ENCODE peak calls at places on chromosome 10, in six cellular contexts. One of them, this sample, is unnamed.

GRCh38 chr10:96370575-96371157 is 11.9 kb upstream of the OPALIN start:
- DNase-seq in AG20443: peak
- DNase-seq in astrocyte of the spinal cord: peak
- DNase-seq in T-cell: no peak
- DNase-seq in T-helper 9 cell: peak
- DNase-seq in WTC11: peak
- DNase-seq in this sample: peak

GRCh38 chr10:74963549-74963948 is 137.1 kb downstream of the KAT6B start:
- DNase-seq in AG20443: no peak
- DNase-seq in astrocyte of the spinal cord: peak
- DNase-seq in T-cell: no peak
- DNase-seq in T-helper 9 cell: no peak
- DNase-seq in WTC11: no peak
- DNase-seq in this sample: no peak

GRCh38 chr10:132421377-132422168 is 24.6 kb downstream of the PWWP2B start:
- DNase-seq in AG20443: peak
- DNase-seq in astrocyte of the spinal cord: no peak
- DNase-seq in T-cell: no peak
- DNase-seq in T-helper 9 cell: no peak
- DNase-seq in WTC11: no peak
- DNase-seq in this sample: no peak

GRCh38 chr10:125123363-125124113 is 36.8 kb downstream of the CTBP2 start:
- DNase-seq in AG20443: peak
- DNase-seq in astrocyte of the spinal cord: peak
- DNase-seq in T-cell: no peak
- DNase-seq in T-helper 9 cell: no peak
- DNase-seq in WTC11: no peak
- DNase-seq in this sample: no peak

GRCh38 chr10:6694447-6695155 is 114.5 kb upstream of the PRKCQ start:
- DNase-seq in AG20443: no peak
- DNase-seq in astrocyte of the spinal cord: peak
- DNase-seq in T-cell: no peak
- DNase-seq in T-helper 9 cell: no peak
- DNase-seq in WTC11: no peak
- DNase-seq in this sample: no peak

GRCh38 chr10:9602930-9603459 is 1414.7 kb upstream of the CELF2 start:
- DNase-seq in AG20443: no peak
- DNase-seq in astrocyte of the spinal cord: no peak
- DNase-seq in T-cell: no peak
- DNase-seq in T-helper 9 cell: no peak
- DNase-seq in WTC11: no peak
- DNase-seq in this sample: no peak

GRCh38 chr10:86364551-86365345 is 1.8 kb downstream of the GRID1 start:
- DNase-seq in AG20443: no peak
- DNase-seq in astrocyte of the spinal cord: no peak
- DNase-seq in T-cell: no peak
- DNase-seq in T-helper 9 cell: no peak
- DNase-seq in WTC11: peak
- DNase-seq in this sample: no peak

GRCh38 chr10:74081192-74081803 is 69.3 kb downstream of the AP3M1 start:
- DNase-seq in AG20443: peak
- DNase-seq in astrocyte of the spinal cord: peak
- DNase-seq in T-cell: no peak
- DNase-seq in T-helper 9 cell: peak
- DNase-seq in WTC11: peak
- DNase-seq in this sample: peak

GRCh38 chr10:114893248-114893647 is 44.7 kb upstream of the TRUB1 start:
- DNase-seq in AG20443: no peak
- DNase-seq in astrocyte of the spinal cord: no peak
- DNase-seq in T-cell: no peak
- DNase-seq in T-helper 9 cell: no peak
- DNase-seq in WTC11: no peak
- DNase-seq in this sample: no peak

GRCh38 chr10:28382520-28383269 is 79.8 kb upstream of the MPP7 start:
- DNase-seq in AG20443: peak
- DNase-seq in astrocyte of the spinal cord: no peak
- DNase-seq in T-cell: no peak
- DNase-seq in T-helper 9 cell: no peak
- DNase-seq in WTC11: no peak
- DNase-seq in this sample: no peak

GRCh38 chr10:52232561-52233350 is 81.3 kb upstream of the DKK1 start:
- DNase-seq in AG20443: no peak
- DNase-seq in astrocyte of the spinal cord: no peak
- DNase-seq in T-cell: no peak
- DNase-seq in T-helper 9 cell: no peak
- DNase-seq in WTC11: no peak
- DNase-seq in this sample: no peak

GRCh38 chr10:71513454-71513853 is 116.7 kb downstream of the CDH23 start:
- DNase-seq in AG20443: no peak
- DNase-seq in astrocyte of the spinal cord: no peak
- DNase-seq in T-cell: no peak
- DNase-seq in T-helper 9 cell: no peak
- DNase-seq in WTC11: no peak
- DNase-seq in this sample: no peak

GRCh38 chr10:70558871-70559810 is 43.4 kb downstream of the PRF1 start:
- DNase-seq in AG20443: peak
- DNase-seq in astrocyte of the spinal cord: peak
- DNase-seq in T-cell: peak
- DNase-seq in T-helper 9 cell: peak
- DNase-seq in WTC11: peak
- DNase-seq in this sample: peak

GRCh38 chr10:11588878-11589277 is 22.6 kb downstream of the USP6NL start:
- DNase-seq in AG20443: no peak
- DNase-seq in astrocyte of the spinal cord: no peak
- DNase-seq in T-cell: no peak
- DNase-seq in T-helper 9 cell: no peak
- DNase-seq in WTC11: no peak
- DNase-seq in this sample: no peak

GRCh38 chr10:24703700-24704099 is 20.0 kb downstream of the ARHGAP21 start:
- DNase-seq in AG20443: peak
- DNase-seq in astrocyte of the spinal cord: peak
- DNase-seq in T-cell: no peak
- DNase-seq in T-helper 9 cell: no peak
- DNase-seq in WTC11: no peak
- DNase-seq in this sample: no peak

GRCh38 chr10:88347022-88347421 is 236.1 kb downstream of the RNLS start:
- DNase-seq in AG20443: no peak
- DNase-seq in astrocyte of the spinal cord: no peak
- DNase-seq in T-cell: no peak
- DNase-seq in T-helper 9 cell: no peak
- DNase-seq in WTC11: no peak
- DNase-seq in this sample: no peak

GRCh38 chr10:73586583-73586984 is 4.6 kb downstream of the USP54 start:
- DNase-seq in AG20443: peak
- DNase-seq in astrocyte of the spinal cord: peak
- DNase-seq in T-cell: no peak
- DNase-seq in T-helper 9 cell: no peak
- DNase-seq in WTC11: no peak
- DNase-seq in this sample: no peak

GRCh38 chr10:61452655-61453641 is at the start of gene TMEM26:
- DNase-seq in AG20443: peak
- DNase-seq in astrocyte of the spinal cord: peak
- DNase-seq in T-cell: no peak
- DNase-seq in T-helper 9 cell: no peak
- DNase-seq in WTC11: peak
- DNase-seq in this sample: no peak

GRCh38 chr10:101223274-101224059 is 5.8 kb downstream of the LBX1 start:
- DNase-seq in AG20443: no peak
- DNase-seq in astrocyte of the spinal cord: no peak
- DNase-seq in T-cell: no peak
- DNase-seq in T-helper 9 cell: no peak
- DNase-seq in WTC11: no peak
- DNase-seq in this sample: no peak

GRCh38 chr10:14703631-14704001 is 71.1 kb downstream of the FAM107B start:
- DNase-seq in AG20443: no peak
- DNase-seq in astrocyte of the spinal cord: no peak
- DNase-seq in T-cell: no peak
- DNase-seq in T-helper 9 cell: no peak
- DNase-seq in WTC11: no peak
- DNase-seq in this sample: no peak

This sample was measured in effector CD4-positive, alpha-beta T cell.